ENCODE peak calls at places on chromosomes 2 and 18, in four cellular contexts. R is HEK293T, A is K562, J is SK-N-SH. U is an unnamed sample.

GRCh38 chr2:105744909-105745853 is at the start of gene NCK2:
- DNase-seq in A (peak), J (peak), R (peak), U (no peak)

GRCh38 chr2:121196849-121197155 is 88.2 kb downstream of the TFCP2L1 start:
- DNase-seq in J (no peak), R (no peak), A (no peak), U (no peak)

GRCh38 chr2:217466799-217467198 is 536.0 kb downstream of the TNS1 start:
- DNase-seq in R (no peak), A (no peak), J (no peak), U (no peak)

GRCh38 chr2:48205137-48205798 is 299.0 kb upstream of the FBXO11 start:
- DNase-seq in R (no peak), A (no peak), J (no peak), U (peak)

GRCh38 chr2:217004636-217005035 is 144.8 kb upstream of the TNP1 start:
- DNase-seq in J (no peak), A (no peak), R (no peak), U (no peak)

GRCh38 chr18:70333757-70334156 is 44.9 kb downstream of the SOCS6 start:
- DNase-seq in R (no peak), A (no peak), J (no peak), U (peak)

GRCh38 chr2:23312996-23313606 is 71.9 kb upstream of the KLHL29 start:
- DNase-seq in A (peak), J (peak), R (peak), U (no peak)

GRCh38 chr18:72834731-72835130 is 33.1 kb downstream of the NETO1 start:
- DNase-seq in R (no peak), A (no peak), J (no peak), U (no peak)

GRCh38 chr18:41140506-41140905 is 814.5 kb upstream of the PIK3C3 start:
- DNase-seq in R (no peak), J (no peak), A (no peak), U (no peak)

GRCh38 chr2:101571951-101572350 is 97.0 kb upstream of the RFX8 start:
- DNase-seq in A (no peak), R (no peak), J (no peak), U (no peak)

GRCh38 chr2:128782411-128783192 is 463.9 kb upstream of the HS6ST1 start:
- DNase-seq in J (no peak), R (no peak), A (no peak), U (no peak)

GRCh38 chr18:3345452-3345851 is 83.5 kb downstream of the MYL12B start:
- DNase-seq in J (no peak), A (no peak), R (no peak), U (no peak)

GRCh38 chr2:171081649-171082111 is 79.0 kb downstream of the TLK1 start:
- DNase-seq in A (no peak), J (no peak), R (no peak), U (no peak)

GRCh38 chr2:99863236-99863913 is 279.0 kb downstream of the AFF3 start:
- DNase-seq in R (no peak), J (no peak), A (no peak), U (no peak)

GRCh38 chr2:96524482-96525210 is 11.9 kb upstream of the ARID5A start:
- DNase-seq in J (no peak), A (no peak), R (no peak), U (no peak)

GRCh38 chr2:17538022-17538843 is 2.3 kb upstream of the VSNL1 start:
- DNase-seq in A (no peak), J (peak), R (peak), U (peak)

GRCh38 chr2:69604026-69604678 is 39.4 kb downstream of the AAK1 start:
- DNase-seq in A (no peak), R (no peak), J (no peak), U (peak)

GRCh38 chr2:6812857-6813530 is 52.7 kb downstream of the CMPK2 start:
- DNase-seq in R (no peak), A (no peak), J (no peak), U (no peak)

GRCh38 chr2:240624950-240625621 is at the start of gene GPR35:
- DNase-seq in R (no peak), A (peak), J (no peak), U (no peak)

GRCh38 chr2:35365859-35366258 is 989.7 kb upstream of the CRIM1 start:
- DNase-seq in R (no peak), J (peak), A (no peak), U (no peak)

GRCh38 chr2:197122821-197123220 is 187.8 kb downstream of the ANKRD44 start:
- DNase-seq in J (no peak), R (no peak), A (no peak), U (no peak)

GRCh38 chr2:169464508-169465386 is 14.5 kb upstream of the BBS5 start:
- DNase-seq in J (no peak), A (peak), R (no peak), U (no peak)

GRCh38 chr2:224372624-224373023 is 29.3 kb downstream of the FAM124B start:
- DNase-seq in A (no peak), R (no peak), J (no peak), U (no peak)

GRCh38 chr2:100208375-100208774 is 66.0 kb upstream of the AFF3 start:
- DNase-seq in R (no peak), A (no peak), J (peak), U (no peak)

GRCh38 chr2:136135924-136136906 is 18.3 kb upstream of the CXCR4 start:
- DNase-seq in R (no peak), A (no peak), J (no peak), U (no peak)

DNA sequence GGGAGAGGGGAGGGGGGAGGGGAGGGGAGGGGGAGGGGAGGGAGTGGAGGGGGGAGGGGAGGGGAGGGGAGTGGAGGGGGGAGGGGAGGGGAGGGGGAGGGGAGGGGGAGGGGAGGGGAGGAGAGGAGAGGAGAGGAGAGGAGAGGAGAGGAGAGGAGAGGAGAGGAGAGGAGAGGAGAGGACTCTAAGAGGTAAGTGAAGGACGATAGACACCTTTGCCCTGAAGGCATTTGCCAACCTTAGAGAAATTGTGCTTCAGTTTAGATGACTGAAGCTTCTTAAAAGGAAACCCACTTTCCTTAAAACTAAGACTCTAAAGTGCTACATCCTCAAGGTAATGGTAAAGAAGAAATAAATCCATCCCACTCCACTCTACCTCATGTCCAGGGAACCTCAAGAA is 19.2 kb downstream of the GPR75 start:
- DNase-seq in J (no peak), A (no peak), R (no peak), U (no peak)
- TF ChIP-seq FOXM1 in J (no peak), A (no peak), R (no peak), U (no peak)

GRCh38 chr2:239294571-239295054 is 106.2 kb downstream of the HDAC4 start:
- DNase-seq in J (no peak), A (peak), R (no peak), U (no peak)

GRCh38 chr2:239295377-239296019 is 105.3 kb downstream of the HDAC4 start:
- DNase-seq in J (no peak), A (no peak), R (no peak), U (no peak)

GRCh38 chr2:239292956-239293355 is 107.9 kb downstream of the HDAC4 start:
- DNase-seq in J (no peak), A (no peak), R (no peak), U (no peak)

GRCh38 chr2:239292531-239292930 is 108.3 kb downstream of the HDAC4 start:
- DNase-seq in J (no peak), A (no peak), R (no peak), U (no peak)

DNA sequence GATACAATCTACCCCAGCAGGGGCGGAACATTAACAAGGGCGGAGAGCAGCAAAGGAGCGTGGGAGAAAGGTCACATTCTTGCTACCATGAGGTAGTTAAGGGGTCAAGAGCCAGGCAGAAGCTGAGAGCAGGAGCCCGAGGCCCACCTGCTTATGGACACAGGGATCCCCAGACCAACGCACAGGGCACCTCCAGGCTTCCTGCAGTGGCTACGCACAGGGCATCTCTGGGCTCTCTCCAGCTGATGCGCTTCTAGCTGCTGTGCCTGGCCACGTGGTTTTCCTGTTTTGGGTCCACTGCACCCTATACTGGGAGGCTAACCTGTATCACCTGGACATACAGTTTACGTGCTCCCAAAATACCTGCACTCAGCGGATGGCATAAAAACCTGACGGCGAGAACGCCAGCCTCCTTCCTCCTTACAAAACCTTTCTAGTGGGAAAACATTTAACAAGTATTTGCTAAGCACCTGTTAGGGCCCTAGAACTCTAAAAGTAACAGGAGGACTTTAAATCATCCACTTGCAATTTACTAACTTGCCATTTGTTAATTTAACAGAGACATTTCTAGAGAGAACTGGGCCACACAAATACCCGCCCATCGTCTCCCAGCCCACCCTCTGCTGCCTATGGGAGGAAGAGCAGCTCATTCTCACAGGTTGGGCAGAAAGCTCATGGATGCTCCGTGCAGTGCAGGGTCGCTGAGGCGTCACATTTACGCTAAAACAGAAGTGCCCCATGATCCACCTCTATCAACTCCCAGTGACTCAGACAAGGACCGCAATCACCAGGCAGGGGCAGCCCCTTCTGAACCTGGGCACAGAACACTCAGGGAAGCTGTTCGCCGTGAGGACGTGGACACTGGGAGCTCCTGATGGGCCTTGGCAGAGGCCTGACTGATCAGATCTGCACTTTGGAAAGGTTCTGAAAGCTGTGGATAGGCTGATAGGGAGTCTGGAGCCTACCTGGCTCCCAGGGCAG is 107.1 kb downstream of the HDAC4 start:
- DNase-seq in J (no peak), R (no peak), A (peak), U (no peak)
- TF ChIP-seq FOXM1 in J (no peak), R (no peak), A (no peak), U (no peak)

GRCh38 chr2:74441690-74442482 is at the start of gene RTKN:
- DNase-seq in R (peak), J (no peak), A (no peak), U (peak)
- TF ChIP-seq FOXM1 in R (no peak), J (no peak), A (no peak), U (peak)

DNA sequence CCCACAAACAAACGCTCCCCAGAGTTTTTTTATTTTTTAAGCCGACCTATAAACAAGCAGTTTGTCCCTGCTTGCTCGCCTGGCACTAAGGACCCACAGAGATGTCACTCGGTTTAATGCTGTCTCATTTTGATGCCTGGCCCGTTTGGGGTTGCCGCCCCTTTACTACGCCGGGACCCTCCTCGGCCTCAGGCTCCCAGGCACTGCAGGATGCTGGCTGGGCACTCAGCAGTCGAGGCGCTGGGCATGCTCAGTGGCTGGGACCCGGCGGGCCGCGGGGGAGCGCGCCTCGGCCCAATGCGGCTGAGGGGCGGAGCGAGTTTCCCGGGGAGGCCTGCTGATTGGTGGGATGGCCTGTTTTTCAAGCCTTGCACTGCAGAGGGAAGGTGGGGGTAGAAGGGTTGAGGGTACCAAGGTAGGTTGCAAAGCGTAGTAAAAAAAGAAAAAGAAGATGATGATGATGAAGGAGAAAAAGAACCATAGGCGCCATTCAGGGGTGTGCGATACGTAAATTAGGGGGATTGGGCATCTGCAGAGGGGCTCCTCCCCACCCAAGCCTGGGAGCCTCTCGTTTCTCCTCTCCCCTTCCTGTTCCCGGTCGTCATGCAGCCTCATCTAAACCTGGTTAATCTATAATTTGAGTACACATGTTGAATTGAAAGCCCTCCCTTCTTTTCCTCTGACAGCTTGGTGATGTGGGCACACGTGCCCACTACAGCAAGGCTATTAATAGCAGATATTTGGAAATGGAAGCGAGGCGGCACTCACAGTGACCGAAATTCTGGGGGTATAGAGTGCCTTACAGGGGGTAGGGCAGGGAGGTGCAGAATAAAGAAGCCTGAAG is 1.5 kb upstream of the IRS1 start:
- DNase-seq in R (no peak), A (no peak), J (peak), U (peak)
- TF ChIP-seq FOXM1 in R (no peak), A (no peak), J (no peak), U (no peak)

DNA sequence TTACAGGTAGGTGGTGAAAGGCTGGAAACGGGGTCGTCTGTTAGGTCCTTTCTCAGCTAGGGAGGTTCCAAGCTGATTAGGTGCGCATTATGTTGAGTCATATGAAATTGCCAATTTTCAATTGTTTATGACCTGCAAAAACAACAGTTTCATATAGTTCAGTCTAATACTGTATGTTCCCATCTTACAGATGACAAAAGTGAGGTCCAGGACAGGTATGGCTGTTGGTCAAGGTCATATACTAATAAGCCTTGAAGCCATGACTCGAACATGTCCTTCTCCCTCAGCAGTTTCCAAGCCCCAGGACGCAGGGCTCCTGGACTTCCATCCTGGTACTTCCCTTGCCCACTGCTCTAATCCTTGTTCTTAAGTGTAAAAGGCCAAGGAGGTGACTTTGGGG is 81.7 kb upstream of the MCFD2 start:
- DNase-seq in A (no peak), J (no peak), R (no peak), U (no peak)
- TF ChIP-seq FOXM1 in A (no peak), J (no peak), R (no peak), U (no peak)

GRCh38 chr2:46813680-46814079 is 101.9 kb downstream of the MCFD2 start:
- DNase-seq in J (peak), R (no peak), A (no peak), U (no peak)

GRCh38 chr2:46812381-46813024 is 103.1 kb downstream of the MCFD2 start:
- DNase-seq in J (peak), A (no peak), R (peak), U (no peak)

GRCh38 chr2:46811379-46812310 is 104.0 kb downstream of the MCFD2 start:
- DNase-seq in R (peak), A (no peak), J (peak), U (no peak)

GRCh38 chr2:46814160-46814559 is 101.4 kb downstream of the MCFD2 start:
- DNase-seq in A (no peak), J (peak), R (no peak), U (no peak)

GRCh38 chr2:46813046-46813445 is 102.6 kb downstream of the MCFD2 start:
- DNase-seq in R (peak), J (peak), A (no peak), U (no peak)
- TF ChIP-seq FOXM1 in R (no peak), J (no peak), A (no peak), U (no peak)

DNA sequence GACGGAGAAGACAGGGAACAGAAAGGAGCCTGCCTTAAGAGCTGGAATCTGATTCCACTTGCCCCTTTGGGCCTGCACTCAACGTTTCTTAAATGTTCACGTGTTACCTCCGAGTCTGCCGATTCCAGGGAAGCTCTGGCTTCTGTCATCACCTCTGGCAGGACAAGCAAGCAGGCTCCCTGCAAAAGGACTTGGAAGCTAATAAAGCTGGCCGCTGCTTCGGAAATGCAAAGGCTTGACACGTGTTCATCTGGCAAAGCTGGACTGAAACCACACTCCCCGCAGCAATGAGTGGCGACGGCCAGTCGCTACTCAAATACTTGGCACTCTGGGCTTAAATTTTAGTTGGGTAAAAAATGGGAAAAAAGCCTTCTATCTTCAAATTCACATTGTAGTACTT is 231.2 kb downstream of the PRKCE start:
- DNase-seq in R (no peak), A (no peak), J (peak), U (no peak)
- TF ChIP-seq FOXM1 in R (no peak), A (no peak), J (no peak), U (no peak)

GRCh38 chr18:48947583-48947982 is 3.2 kb downstream of the SMAD7 start:
- DNase-seq in R (no peak), J (peak), A (no peak), U (no peak)
- TF ChIP-seq FOXM1 in R (no peak), J (no peak), A (no peak), U (no peak)

U was measured in HepG2.